ENCODE peak calls at places on chromosomes 2 and 18, in six cellular contexts. H is body of pancreas; A is MM.1S; Y is endodermal cell; L is colonic mucosa; F is CD8-positive, alpha-beta memory T cell. I is an unnamed sample. For H3K4me1, the result is how much of the 10 kb centered on the place peaks cover.

GRCh38 chr2:177909962-177910361 is 162.6 kb downstream of the PDE11A start:
- DNase-seq in H (no peak), A (no peak), Y (no peak), L (no peak), F (no peak), I (no peak)

GRCh38 chr2:173830169-173830568 is 135.0 kb downstream of the SP3 start:
- DNase-seq in H (no peak), A (no peak), Y (no peak), L (no peak), F (no peak), I (no peak)

GRCh38 chr2:237691200-237691907 is 64.0 kb downstream of the LRRFIP1 start:
- DNase-seq in H (peak), A (peak), Y (peak), L (peak), F (no peak), I (no peak)

GRCh38 chr2:63614448-63614968 is 25.7 kb downstream of the MDH1 start:
- DNase-seq in H (no peak), A (no peak), Y (peak), L (no peak), F (no peak), I (no peak)

GRCh38 chr18:26510337-26510736 is 38.0 kb downstream of the KCTD1 start:
- DNase-seq in H (no peak), A (no peak), Y (no peak), L (no peak), F (no peak), I (no peak)

GRCh38 chr18:36771246-36771645 is 57.6 kb downstream of the TPGS2 start:
- DNase-seq in H (no peak), A (peak), Y (no peak), L (no peak), F (no peak), I (no peak)

GRCh38 chr2:152468832-152469692 is 134.1 kb downstream of the FMNL2 start:
- DNase-seq in H (peak), A (peak), Y (peak), L (peak), F (no peak), I (no peak)

GRCh38 chr2:184680825-184681224 is 82.5 kb downstream of the ZNF804A start:
- DNase-seq in H (no peak), A (no peak), Y (no peak), L (no peak), F (no peak), I (no peak)

GRCh38 chr18:22551536-22552151 is 133.9 kb upstream of the CTAGE1 start:
- DNase-seq in H (peak), A (no peak), Y (no peak), L (no peak), F (no peak), I (no peak)

GRCh38 chr2:53104263-53104662 is 663.3 kb upstream of the CHAC2 start:
- DNase-seq in H (no peak), A (no peak), Y (no peak), L (no peak), F (no peak), I (no peak)

GRCh38 chr2:187890690-187891089 is 336.5 kb upstream of the TFPI start:
- DNase-seq in H (no peak), A (no peak), Y (no peak), L (no peak), F (no peak), I (no peak)

GRCh38 chr2:119126650-119127049 is 31.9 kb downstream of the C1QL2 start:
- DNase-seq in H (no peak), A (no peak), Y (peak), L (peak), F (no peak), I (no peak)

GRCh38 chr18:36828157-36828629 is 609 bp downstream of the TPGS2 start:
- DNase-seq in H (peak), A (peak), Y (peak), L (peak), F (peak), I (peak)

GRCh38 chr2:207328944-207329386 is 163.2 kb upstream of the KLF7 start:
- DNase-seq in H (no peak), A (no peak), Y (no peak), L (no peak), F (no peak), I (no peak)

GRCh38 chr2:111100765-111101162 is 19.9 kb upstream of the BCL2L11 start:
- DNase-seq in H (no peak), A (peak), Y (no peak), L (no peak), F (no peak), I (no peak)

GRCh38 chr2:42812899-42813479 is 20.6 kb upstream of the HAAO start:
- DNase-seq in H (no peak), A (peak), Y (no peak), L (peak), F (no peak), I (no peak)

GRCh38 chr2:227606476-227606875 is 7.8 kb downstream of the SCYGR2 start:
- DNase-seq in H (no peak), A (no peak), Y (no peak), L (no peak), F (no peak), I (no peak)

GRCh38 chr2:3285901-3286645 is 91.5 kb downstream of the EIPR1 start:
- DNase-seq in H (peak), A (no peak), Y (no peak), L (no peak), F (no peak), I (no peak)

GRCh38 chr18:2411381-2411977 is 159.8 kb downstream of the METTL4 start:
- DNase-seq in H (no peak), A (no peak), Y (no peak), L (no peak), F (no peak), I (no peak)

GRCh38 chr2:212448698-212449097 is 89.9 kb downstream of the ERBB4 start:
- DNase-seq in H (no peak), A (no peak), Y (no peak), L (no peak), F (no peak), I (no peak)

GRCh38 chr2:43406643-43407042 is 180.2 kb upstream of the ZFP36L2 start:
- DNase-seq in H (no peak), A (no peak), Y (no peak), L (no peak), F (no peak), I (no peak)

GRCh38 chr2:99085400-99085799 is 56.1 kb upstream of the C2orf15 start:
- DNase-seq in H (no peak), A (peak), Y (peak), L (no peak), F (peak), I (no peak)

GRCh38 chr2:229375241-229375640 is 104.2 kb upstream of the PID1 start:
- DNase-seq in H (no peak), A (no peak), Y (no peak), L (no peak), F (no peak), I (no peak)

GRCh38 chr2:177075254-177075653 is 137.3 kb upstream of the HNRNPA3 start:
- DNase-seq in H (no peak), A (no peak), Y (no peak), L (no peak), F (no peak), I (no peak)

GRCh38 chr2:126932529-126932928 is 33.8 kb downstream of the TEX51 start:
- DNase-seq in H (no peak), A (no peak), Y (no peak), L (no peak), F (no peak), I (no peak)

GRCh38 chr2:149015926-149016563 is 22.5 kb upstream of the LYPD6B start:
- DNase-seq in H (no peak), A (no peak), Y (no peak), L (no peak), F (no peak), I (no peak)

GRCh38 chr2:120520929-120521912 is 175.3 kb downstream of the INHBB start:
- DNase-seq in H (peak), A (no peak), Y (peak), L (peak), F (no peak), I (no peak)

DNA sequence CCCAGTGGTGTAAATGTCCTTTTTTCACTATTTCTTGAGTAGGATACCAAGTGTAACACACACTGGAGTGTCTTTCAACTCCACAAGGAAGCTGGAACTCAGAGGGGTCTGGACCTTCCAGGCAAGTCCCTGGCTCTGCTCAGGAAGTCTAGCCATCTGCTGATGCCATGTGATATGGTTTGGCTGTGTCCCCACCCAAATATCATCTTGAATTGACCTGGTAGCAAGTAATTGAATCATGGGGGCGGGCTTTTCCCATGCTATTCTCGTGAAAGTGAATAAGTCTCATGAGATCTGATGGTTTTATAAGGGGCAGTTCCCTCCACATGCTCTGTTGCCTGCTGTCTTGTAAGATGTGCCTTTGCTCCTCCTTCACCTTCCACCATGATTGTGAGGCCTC is 99.4 kb upstream of the CDC42EP3 start:
- DNase-seq in H (no peak), A (no peak), Y (no peak), L (no peak), F (no peak), I (no peak)
- H3K4me1 ChIP-seq in H (under half), A (under half), Y (under half), L (under half), F (under half), I (under half)

GRCh38 chr2:135056790-135057189 is 4.7 kb downstream of the RAB3GAP1 start:
- DNase-seq in H (no peak), A (no peak), Y (no peak), L (no peak), F (no peak), I (no peak)
- H3K4me1 ChIP-seq in H (under half), A (under half), Y (under half), L (under half), F (under half), I (under half)

DNA sequence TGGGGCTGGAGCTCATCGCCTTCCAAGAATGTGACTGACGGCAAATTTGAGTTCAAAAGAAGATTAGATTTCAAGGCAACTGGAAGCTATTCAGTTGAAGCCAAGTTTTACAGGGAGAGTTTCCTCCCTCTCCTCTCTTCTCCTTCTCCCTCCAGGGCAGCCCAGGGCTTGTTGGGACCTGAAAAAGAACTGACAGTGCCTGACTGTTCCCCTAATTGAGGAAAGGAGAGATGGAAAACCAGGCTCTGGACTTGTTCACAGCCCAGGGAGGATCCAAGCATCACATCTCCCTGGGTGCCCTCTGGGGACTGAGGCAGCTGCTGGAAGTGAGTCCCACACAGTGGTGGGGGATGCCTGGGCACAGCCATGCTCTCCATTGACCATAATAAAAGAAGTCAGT is 88.1 kb downstream of the THNSL2 start:
- DNase-seq in H (no peak), A (no peak), Y (no peak), L (no peak), F (no peak), I (no peak)
- H3K4me1 ChIP-seq in H (under half), A (under half), Y (under half), L (under half), F (under half), I (under half)

GRCh38 chr2:101357386-101357785 is 29.9 kb downstream of the CREG2 start:
- DNase-seq in H (no peak), A (no peak), Y (no peak), L (no peak), F (no peak), I (no peak)
- H3K4me1 ChIP-seq in H (under half), A (under half), Y (under half), L (under half), F (under half), I (under half)

GRCh38 chr2:46550686-46551404 is 71.5 kb downstream of the TMEM247 start:
- DNase-seq in H (no peak), A (no peak), Y (peak), L (no peak), F (no peak), I (no peak)

GRCh38 chr2:46548103-46548486 is 68.7 kb downstream of the TMEM247 start:
- DNase-seq in H (no peak), A (peak), Y (no peak), L (peak), F (no peak), I (no peak)

GRCh38 chr2:46548521-46549144 is 69.3 kb downstream of the TMEM247 start:
- DNase-seq in H (no peak), A (peak), Y (peak), L (no peak), F (no peak), I (no peak)

GRCh38 chr2:46547223-46548102 is 68.1 kb downstream of the TMEM247 start:
- DNase-seq in H (no peak), A (no peak), Y (peak), L (peak), F (no peak), I (no peak)

DNA sequence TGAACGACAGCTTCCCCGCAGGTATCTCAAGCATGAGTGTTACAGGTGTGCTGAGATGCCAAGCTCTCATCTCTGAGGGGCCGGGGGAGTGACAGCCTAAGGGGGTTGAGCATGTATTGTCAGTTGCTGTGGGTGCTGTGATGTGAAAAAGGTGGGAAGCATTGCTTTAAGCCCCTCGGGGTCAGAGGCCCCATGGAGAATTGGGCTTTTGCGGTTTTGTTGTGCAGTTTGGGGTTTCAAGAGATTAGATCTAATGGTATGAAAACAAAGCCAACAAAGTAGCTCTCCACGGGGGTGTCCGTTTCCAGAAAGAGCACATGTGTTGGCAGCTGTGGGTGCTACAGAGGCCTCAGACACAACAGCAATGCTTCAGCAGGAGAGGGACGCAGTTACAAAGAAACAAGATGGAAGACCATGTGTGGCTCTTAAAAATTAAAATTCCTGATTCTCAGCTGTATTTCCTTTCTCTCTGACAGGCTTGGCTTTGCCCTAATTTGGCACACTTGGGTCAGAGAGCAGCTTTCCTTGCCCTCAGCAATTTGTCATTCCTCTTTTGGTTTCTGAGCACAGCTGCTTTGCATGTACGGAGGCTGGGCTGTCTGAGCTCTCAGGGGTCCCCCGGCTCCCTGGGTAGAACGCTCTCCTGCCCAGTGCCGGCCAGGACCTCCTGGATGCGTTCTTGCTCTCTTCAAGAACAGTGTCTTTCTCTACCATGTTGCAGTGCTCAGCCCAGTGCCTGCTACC is 70.0 kb downstream of the TMEM247 start:
- DNase-seq in H (no peak), A (peak), Y (no peak), L (no peak), F (no peak), I (no peak)
- H3K4me1 ChIP-seq in H (under half), A (half or more), Y (under half), L (under half), F (under half), I (under half)

I was measured in effector memory CD4-positive, alpha-beta T cell.